ENCODE peak calls at places on chromosomes 5 and 9, in four cellular contexts. T, B, S and D are unnamed samples.

GRCh38 chr5:89337-90286 is 2.4 kb upstream of the PLEKHG4B start:
- DNase-seq in B (no peak), S (no peak), T (no peak), D (no peak)

GRCh38 chr5:65029178-65029577 is 260.4 kb downstream of the CWC27 start:
- DNase-seq in S (no peak), T (no peak), B (no peak), D (no peak)

GRCh38 chr9:14321517-14322125 is 7.7 kb upstream of the NFIB start:
- DNase-seq in T (no peak), S (no peak), B (no peak), D (no peak)

GRCh38 chr9:33524431-33524947 is 438 bp downstream of the ANKRD18B start:
- DNase-seq in T (no peak), S (peak; percentile 19), B (no peak), D (peak; percentile 19)

GRCh38 chr9:26723486-26723885 is 169.1 kb downstream of the CAAP1 start:
- DNase-seq in T (no peak), B (no peak), S (peak; percentile 29), D (peak; percentile 21)

GRCh38 chr9:132046456-132046855 is 33.2 kb downstream of the MED27 start:
- DNase-seq in T (no peak), B (no peak), S (no peak), D (no peak)

GRCh38 chr5:115267617-115268016 is 4.9 kb upstream of the PGGT1B start:
- DNase-seq in S (no peak), T (no peak), B (no peak), D (no peak)

GRCh38 chr5:150341331-150341730 is 16.2 kb upstream of the TCOF1 start:
- DNase-seq in T (no peak), S (no peak), B (no peak), D (no peak)

GRCh38 chr9:125549465-125550215 is 157.4 kb downstream of the MAPKAP1 start:
- DNase-seq in S (no peak), T (no peak), B (no peak), D (no peak)

GRCh38 chr5:17005087-17005828 is 69.2 kb upstream of the MYO10 start:
- DNase-seq in T (no peak), S (no peak), B (no peak), D (no peak)

GRCh38 chr9:35570709-35571108 is 34.4 kb upstream of the TESK1 start:
- DNase-seq in T (no peak), S (no peak), B (no peak), D (no peak)

GRCh38 chr5:137778772-137779564 is 24.8 kb upstream of the HNRNPA0 start:
- DNase-seq in S (peak; percentile 21), B (peak; percentile 0), T (no peak), D (peak; percentile 26)

GRCh38 chr9:116243708-116244107 is 90.1 kb downstream of the PAPPA start:
- DNase-seq in S (no peak), T (no peak), B (no peak), D (no peak)